ENCODE peak calls at places on chromosome 5, in seven cellular contexts. L is B cell; I is keratinocyte; J is stimulated activated naive CD4-positive, alpha-beta T cell; F is IMR-90; V is head of caudate nucleus; B is Right ventricle myocardium superior. A is an unnamed sample.

GRCh38 chr5:76801159-76801802 is 17.5 kb upstream of the F2RL1 start:
- DNase-seq in L (no peak), I (no peak), J (no peak), F (peak; percentile 89), V (no peak), B (peak; percentile 45), A (no peak)

GRCh38 chr5:73137575-73138530 is 17.5 kb downstream of the TMEM171 start:
- DNase-seq in L (no peak), I (no peak), J (no peak), F (no peak), V (no peak), B (no peak), A (no peak)

GRCh38 chr5:33136785-33137184 is 304.0 kb upstream of the TARS1 start:
- DNase-seq in L (no peak), I (no peak), J (no peak), F (no peak), V (no peak), B (no peak), A (no peak)

GRCh38 chr5:132840896-132841818 is 10.7 kb upstream of the SHROOM1 start:
- DNase-seq in L (no peak), I (no peak), J (no peak), F (peak; percentile 34), V (no peak), B (no peak), A (no peak)

GRCh38 chr5:79025054-79025465 is 40.0 kb upstream of the ARSB start:
- DNase-seq in L (peak; percentile 11), I (no peak), J (peak; percentile 25), F (peak; percentile 72), V (peak; percentile 84), B (peak; percentile 62), A (peak; percentile 67)

GRCh38 chr5:69007726-69008368 is 86.0 kb upstream of the SLC30A5 start:
- DNase-seq in L (peak; percentile 52), I (peak; percentile 49), J (peak; percentile 45), F (peak; percentile 30), V (peak; percentile 82), B (peak; percentile 67), A (peak; percentile 20)

GRCh38 chr5:171840066-171840465 is 54.4 kb downstream of the SMIM23 start:
- DNase-seq in L (no peak), I (no peak), J (no peak), F (no peak), V (no peak), B (no peak), A (no peak)

GRCh38 chr5:178793156-178793555 is 62.7 kb upstream of the ZNF354A start:
- DNase-seq in L (no peak), I (no peak), J (no peak), F (no peak), V (no peak), B (no peak), A (no peak)

GRCh38 chr5:10479226-10479721 is 37.6 kb downstream of the ROPN1L start:
- DNase-seq in L (no peak), I (peak; percentile 75), J (no peak), F (peak; percentile 82), V (no peak), B (no peak), A (no peak)

GRCh38 chr5:54610197-54610898 is 92.8 kb downstream of the SNX18 start:
- DNase-seq in L (peak; percentile 64), I (no peak), J (no peak), F (no peak), V (no peak), B (no peak), A (no peak)

GRCh38 chr5:68911840-68912690 is 181.7 kb upstream of the SLC30A5 start:
- DNase-seq in L (no peak), I (no peak), J (no peak), F (peak; percentile 78), V (no peak), B (no peak), A (no peak)

GRCh38 chr5:947626-948471 is 55.2 kb downstream of the TRIP13 start:
- DNase-seq in L (no peak), I (no peak), J (no peak), F (no peak), V (no peak), B (no peak), A (no peak)

GRCh38 chr5:132256086-132256782 is 1.3 kb upstream of the PDLIM4 start:
- DNase-seq in L (no peak), I (no peak), J (no peak), F (no peak), V (peak; percentile 12), B (no peak), A (no peak)

GRCh38 chr5:8057764-8058163 is 188.8 kb downstream of the MTRR start:
- DNase-seq in L (no peak), I (no peak), J (no peak), F (peak; percentile 56), V (no peak), B (no peak), A (no peak)

GRCh38 chr5:33725846-33726245 is 165.9 kb downstream of the ADAMTS12 start:
- DNase-seq in L (no peak), I (no peak), J (no peak), F (peak; percentile 35), V (no peak), B (no peak), A (no peak)

GRCh38 chr5:36090033-36090432 is 23.4 kb upstream of the UGT3A2 start:
- DNase-seq in L (no peak), I (no peak), J (no peak), F (peak; percentile 17), V (no peak), B (no peak), A (no peak)

GRCh38 chr5:103674321-103674720 is 111.7 kb upstream of the NUDT12 start:
- DNase-seq in L (no peak), I (no peak), J (no peak), F (no peak), V (no peak), B (no peak), A (no peak)

GRCh38 chr5:89293849-89294248 is 410.9 kb upstream of the MEF2C start:
- DNase-seq in L (no peak), I (no peak), J (no peak), F (peak; percentile 49), V (no peak), B (no peak), A (peak; percentile 27)

GRCh38 chr5:150146862-150147579 is 8.6 kb downstream of the PDGFRB start:
- DNase-seq in L (no peak), I (no peak), J (no peak), F (no peak), V (peak; percentile 59), B (no peak), A (peak; percentile 43)

GRCh38 chr5:40733842-40734563 is 21.8 kb downstream of the TTC33 start:
- DNase-seq in L (no peak), I (no peak), J (no peak), F (no peak), V (no peak), B (no peak), A (no peak)

GRCh38 chr5:61964199-61964598 is 341.8 kb upstream of the KIF2A start:
- DNase-seq in L (no peak), I (no peak), J (no peak), F (peak; percentile 15), V (no peak), B (no peak), A (no peak)

GRCh38 chr5:60352992-60353391 is 347.0 kb downstream of the DEPDC1B start:
- DNase-seq in L (no peak), I (no peak), J (no peak), F (no peak), V (no peak), B (no peak), A (no peak)

GRCh38 chr5:68994645-68995044 is 99.2 kb upstream of the SLC30A5 start:
- DNase-seq in L (no peak), I (no peak), J (no peak), F (no peak), V (no peak), B (no peak), A (no peak)

GRCh38 chr5:1390333-1390732 is 45.4 kb upstream of the CLPTM1L start:
- DNase-seq in L (no peak), I (no peak), J (no peak), F (no peak), V (no peak), B (peak; percentile 20), A (no peak)

GRCh38 chr5:73625905-73626811 is at the start of gene ARHGEF28:
- DNase-seq in L (peak; percentile 53), I (no peak), J (no peak), F (peak; percentile 28), V (peak; percentile 43), B (peak; percentile 59), A (peak; percentile 48)

GRCh38 chr5:120873083-120873482 is 409.0 kb downstream of the PRR16 start:
- DNase-seq in L (no peak), I (no peak), J (no peak), F (peak; percentile 4), V (no peak), B (no peak), A (no peak)

GRCh38 chr5:72326298-72326649 is 6.1 kb downstream of the PTCD2 start:
- DNase-seq in L (no peak), I (no peak), J (no peak), F (no peak), V (no peak), B (no peak), A (no peak)

GRCh38 chr5:150073086-150073625 is 13.2 kb downstream of the CSF1R start:
- DNase-seq in L (peak; percentile 7), I (no peak), J (no peak), F (no peak), V (peak; percentile 13), B (no peak), A (no peak)

GRCh38 chr5:44002381-44002901 is 386.8 kb downstream of the FGF10 start:
- DNase-seq in L (no peak), I (no peak), J (no peak), F (peak; percentile 37), V (no peak), B (no peak), A (no peak)

A was measured in midbrain.